ENCODE peak calls at places on chromosomes 1 and 21, in ten cellular contexts. H, G, O, R, Q, D, V, A, C and Z are unnamed samples.

GRCh38 chr1:181493885-181494284 is 10.6 kb downstream of the CACNA1E start:
- DNase-seq in H (no peak), G (no peak), O (no peak), R (no peak), Q (no peak), D (no peak), V (no peak), A (no peak), C (no peak), Z (no peak)

GRCh38 chr1:184649500-184649899 is 105.2 kb downstream of the EDEM3 start:
- DNase-seq in H (peak), G (peak), O (no peak), R (no peak), Q (no peak), D (no peak), V (no peak), A (no peak), C (no peak), Z (no peak)

GRCh38 chr1:6234502-6235295 is 1.1 kb downstream of the ICMT start:
- DNase-seq in H (no peak), G (peak), O (no peak), R (no peak), Q (no peak), D (no peak), V (peak), A (peak), C (no peak), Z (no peak)

GRCh38 chr1:181918893-181919728 is 142.4 kb downstream of the ZNF648 start:
- DNase-seq in H (no peak), G (no peak), O (no peak), R (no peak), Q (no peak), D (no peak), V (no peak), A (no peak), C (no peak), Z (no peak)

GRCh38 chr1:64962447-64962846 is 3.9 kb downstream of the JAK1 start:
- DNase-seq in H (no peak), G (no peak), O (no peak), R (no peak), Q (no peak), D (peak), V (no peak), A (no peak), C (no peak), Z (no peak)

GRCh38 chr1:36070349-36070748 is 13.5 kb upstream of the TEKT2 start:
- DNase-seq in H (no peak), G (no peak), O (no peak), R (no peak), Q (no peak), D (no peak), V (no peak), A (no peak), C (no peak), Z (no peak)

GRCh38 chr1:53078333-53079101 is 16.5 kb downstream of the PODN start:
- DNase-seq in H (no peak), G (no peak), O (no peak), R (no peak), Q (no peak), D (no peak), V (no peak), A (no peak), C (peak), Z (no peak)

GRCh38 chr1:180168786-180169640 is 14.3 kb downstream of the QSOX1 start:
- DNase-seq in H (no peak), G (peak), O (peak), R (no peak), Q (peak), D (no peak), V (no peak), A (peak), C (peak), Z (peak)

GRCh38 chr21:45539796-45540600 is 2.2 kb downstream of the SLC19A1 start:
- DNase-seq in H (no peak), G (no peak), O (peak), R (no peak), Q (no peak), D (no peak), V (no peak), A (no peak), C (peak), Z (peak)